ENCODE peak calls at places on chromosomes 3 and 15, in ten cellular contexts. One of them, this sample, is unnamed.

GRCh38 chr3:168803536-168803935 is 707.8 kb upstream of the GOLIM4 start:
- DNase-seq in vagina: no peak
- DNase-seq in HCT116: no peak
- DNase-seq in GM23338: no peak
- DNase-seq in breast epithelium: no peak
- DNase-seq in transverse colon: no peak
- DNase-seq in SK-N-SH: no peak
- DNase-seq in Panc1: no peak
- DNase-seq in spleen: no peak
- DNase-seq in sigmoid colon: no peak
- DNase-seq in this sample: no peak

GRCh38 chr3:79843180-79843579 is 75.4 kb upstream of the ROBO1 start:
- DNase-seq in breast epithelium: no peak
- DNase-seq in sigmoid colon: no peak
- DNase-seq in vagina: no peak
- DNase-seq in GM23338: no peak
- DNase-seq in Panc1: no peak
- DNase-seq in SK-N-SH: no peak
- DNase-seq in HCT116: no peak
- DNase-seq in transverse colon: no peak
- DNase-seq in spleen: no peak
- DNase-seq in this sample: no peak

GRCh38 chr15:69612112-69612511 is 159.5 kb downstream of the RPLP1 start:
- DNase-seq in SK-N-SH: no peak
- DNase-seq in sigmoid colon: no peak
- DNase-seq in vagina: no peak
- DNase-seq in breast epithelium: no peak
- DNase-seq in HCT116: no peak
- DNase-seq in Panc1: no peak
- DNase-seq in GM23338: no peak
- DNase-seq in transverse colon: no peak
- DNase-seq in spleen: no peak
- DNase-seq in this sample: peak; percentile 30

GRCh38 chr15:28113426-28114113 is 14.5 kb upstream of the OCA2 start:
- DNase-seq in vagina: no peak
- DNase-seq in Panc1: no peak
- DNase-seq in sigmoid colon: peak; percentile 59
- DNase-seq in HCT116: no peak
- DNase-seq in transverse colon: no peak
- DNase-seq in spleen: no peak
- DNase-seq in GM23338: no peak
- DNase-seq in SK-N-SH: no peak
- DNase-seq in breast epithelium: no peak
- DNase-seq in this sample: peak; percentile 24

GRCh38 chr3:50212502-50212901 is 7.4 kb downstream of the SLC38A3 start:
- DNase-seq in SK-N-SH: no peak
- DNase-seq in breast epithelium: no peak
- DNase-seq in transverse colon: no peak
- DNase-seq in Panc1: no peak
- DNase-seq in GM23338: peak; percentile 48
- DNase-seq in spleen: no peak
- DNase-seq in sigmoid colon: no peak
- DNase-seq in vagina: no peak
- DNase-seq in HCT116: no peak
- DNase-seq in this sample: no peak

GRCh38 chr15:63083046-63083445 is 38.6 kb upstream of the LACTB start:
- DNase-seq in sigmoid colon: peak; percentile 88
- DNase-seq in Panc1: no peak
- DNase-seq in spleen: no peak
- DNase-seq in GM23338: peak; percentile 29
- DNase-seq in transverse colon: peak; percentile 22
- DNase-seq in vagina: no peak
- DNase-seq in breast epithelium: no peak
- DNase-seq in SK-N-SH: no peak
- DNase-seq in HCT116: no peak
- DNase-seq in this sample: no peak

GRCh38 chr3:175895731-175896130 is 1036.6 kb downstream of the NAALADL2 start:
- DNase-seq in sigmoid colon: no peak
- DNase-seq in HCT116: no peak
- DNase-seq in spleen: no peak
- DNase-seq in Panc1: no peak
- DNase-seq in GM23338: no peak
- DNase-seq in breast epithelium: no peak
- DNase-seq in vagina: no peak
- DNase-seq in transverse colon: no peak
- DNase-seq in SK-N-SH: no peak
- DNase-seq in this sample: no peak

GRCh38 chr15:62164500-62165028 is 521 bp downstream of the C2CD4B start:
- DNase-seq in SK-N-SH: peak; percentile 75
- DNase-seq in breast epithelium: no peak
- DNase-seq in spleen: peak; percentile 76
- DNase-seq in Panc1: no peak
- DNase-seq in GM23338: peak; percentile 72
- DNase-seq in vagina: no peak
- DNase-seq in transverse colon: peak; percentile 15
- DNase-seq in sigmoid colon: no peak
- DNase-seq in HCT116: no peak
- DNase-seq in this sample: no peak

GRCh38 chr3:151750181-151750580 is 16.5 kb downstream of the AADACL2 start:
- DNase-seq in SK-N-SH: no peak
- DNase-seq in breast epithelium: no peak
- DNase-seq in spleen: no peak
- DNase-seq in Panc1: no peak
- DNase-seq in GM23338: no peak
- DNase-seq in sigmoid colon: no peak
- DNase-seq in HCT116: no peak
- DNase-seq in transverse colon: no peak
- DNase-seq in vagina: no peak
- DNase-seq in this sample: no peak

GRCh38 chr15:52162876-52163275 is 28.3 kb downstream of the GNB5 start:
- DNase-seq in HCT116: no peak
- DNase-seq in breast epithelium: no peak
- DNase-seq in spleen: no peak
- DNase-seq in sigmoid colon: no peak
- DNase-seq in transverse colon: no peak
- DNase-seq in GM23338: no peak
- DNase-seq in Panc1: no peak
- DNase-seq in SK-N-SH: no peak
- DNase-seq in vagina: no peak
- DNase-seq in this sample: no peak

GRCh38 chr3:138724433-138724832 is 110.3 kb downstream of the PIK3CB start:
- DNase-seq in Panc1: no peak
- DNase-seq in breast epithelium: no peak
- DNase-seq in SK-N-SH: no peak
- DNase-seq in transverse colon: no peak
- DNase-seq in sigmoid colon: no peak
- DNase-seq in GM23338: peak; percentile 11
- DNase-seq in HCT116: no peak
- DNase-seq in vagina: no peak
- DNase-seq in spleen: no peak
- DNase-seq in this sample: no peak

GRCh38 chr3:194140520-194141414 is 4.8 kb downstream of the HES1 start:
- DNase-seq in transverse colon: peak; percentile 49
- DNase-seq in breast epithelium: peak; percentile 64
- DNase-seq in Panc1: no peak
- DNase-seq in SK-N-SH: peak; percentile 81
- DNase-seq in vagina: no peak
- DNase-seq in spleen: peak; percentile 88
- DNase-seq in GM23338: peak; percentile 93
- DNase-seq in sigmoid colon: peak; percentile 85
- DNase-seq in HCT116: no peak
- DNase-seq in this sample: no peak

GRCh38 chr3:71153753-71154152 is 429.8 kb downstream of the FOXP1 start:
- DNase-seq in SK-N-SH: no peak
- DNase-seq in spleen: no peak
- DNase-seq in GM23338: no peak
- DNase-seq in vagina: no peak
- DNase-seq in breast epithelium: no peak
- DNase-seq in transverse colon: no peak
- DNase-seq in Panc1: no peak
- DNase-seq in HCT116: no peak
- DNase-seq in sigmoid colon: no peak
- DNase-seq in this sample: no peak
- TF ChIP-seq POLR2AphosphoS5 in SK-N-SH: no peak
- TF ChIP-seq POLR2AphosphoS5 in spleen: no peak
- TF ChIP-seq POLR2AphosphoS5 in GM23338: no peak
- TF ChIP-seq POLR2AphosphoS5 in vagina: no peak
- TF ChIP-seq POLR2AphosphoS5 in breast epithelium: no peak
- TF ChIP-seq POLR2AphosphoS5 in transverse colon: peak; percentile 47
- TF ChIP-seq POLR2AphosphoS5 in Panc1: no peak
- TF ChIP-seq POLR2AphosphoS5 in HCT116: no peak
- TF ChIP-seq POLR2AphosphoS5 in sigmoid colon: no peak
- TF ChIP-seq POLR2AphosphoS5 in this sample: no peak

GRCh38 chr3:177359601-177360357 is 162.5 kb upstream of the TBL1XR1 start:
- DNase-seq in spleen: peak; percentile 99
- DNase-seq in HCT116: peak; percentile 98
- DNase-seq in GM23338: peak; percentile 99
- DNase-seq in sigmoid colon: peak; percentile 98
- DNase-seq in Panc1: peak; percentile 89
- DNase-seq in vagina: no peak
- DNase-seq in breast epithelium: peak; percentile 96
- DNase-seq in transverse colon: peak; percentile 97
- DNase-seq in SK-N-SH: peak; percentile 92
- DNase-seq in this sample: peak; percentile 97

GRCh38 chr3:177358968-177359600 is 161.8 kb upstream of the TBL1XR1 start:
- DNase-seq in transverse colon: peak; percentile 82
- DNase-seq in breast epithelium: no peak
- DNase-seq in HCT116: peak; percentile 44
- DNase-seq in spleen: peak; percentile 90
- DNase-seq in vagina: no peak
- DNase-seq in SK-N-SH: peak; percentile 47
- DNase-seq in GM23338: peak; percentile 80
- DNase-seq in Panc1: peak; percentile 24
- DNase-seq in sigmoid colon: peak; percentile 75
- DNase-seq in this sample: peak; percentile 72

GRCh38 chr3:177358085-177358967 is 161.0 kb upstream of the TBL1XR1 start:
- DNase-seq in HCT116: peak; percentile 89
- DNase-seq in breast epithelium: peak; percentile 67
- DNase-seq in sigmoid colon: peak; percentile 83
- DNase-seq in spleen: peak; percentile 91
- DNase-seq in Panc1: peak; percentile 85
- DNase-seq in SK-N-SH: peak; percentile 54
- DNase-seq in GM23338: peak; percentile 60
- DNase-seq in vagina: no peak
- DNase-seq in transverse colon: peak; percentile 82
- DNase-seq in this sample: peak; percentile 81

GRCh38 chr3:177356113-177356512 is 158.8 kb upstream of the TBL1XR1 start:
- DNase-seq in HCT116: no peak
- DNase-seq in GM23338: no peak
- DNase-seq in breast epithelium: no peak
- DNase-seq in transverse colon: no peak
- DNase-seq in spleen: no peak
- DNase-seq in vagina: no peak
- DNase-seq in SK-N-SH: no peak
- DNase-seq in sigmoid colon: no peak
- DNase-seq in Panc1: no peak
- DNase-seq in this sample: no peak

GRCh38 chr3:177357352-177358084 is 160.2 kb upstream of the TBL1XR1 start:
- DNase-seq in Panc1: peak; percentile 45
- DNase-seq in transverse colon: peak; percentile 64
- DNase-seq in GM23338: peak; percentile 47
- DNase-seq in spleen: no peak
- DNase-seq in SK-N-SH: peak; percentile 38
- DNase-seq in breast epithelium: no peak
- DNase-seq in vagina: no peak
- DNase-seq in HCT116: peak; percentile 97
- DNase-seq in sigmoid colon: no peak
- DNase-seq in this sample: no peak
- H3K27ac ChIP-seq in Panc1: peak overlapping the region; percentile 99
- H3K27ac ChIP-seq in transverse colon: peak overlapping the region; percentile 91
- H3K27ac ChIP-seq in GM23338: no peak overlapping the region
- H3K27ac ChIP-seq in spleen: peak overlapping the region; percentile 77
- H3K27ac ChIP-seq in SK-N-SH: peak overlapping the region; percentile 85
- H3K27ac ChIP-seq in breast epithelium: peak overlapping the region; percentile 92
- H3K27ac ChIP-seq in vagina: peak overlapping the region; percentile 86
- H3K27ac ChIP-seq in HCT116: peak overlapping the region; percentile 97
- H3K27ac ChIP-seq in sigmoid colon: peak overlapping the region; percentile 85
- H3K27ac ChIP-seq in this sample: peak overlapping the region; percentile 91

DNA sequence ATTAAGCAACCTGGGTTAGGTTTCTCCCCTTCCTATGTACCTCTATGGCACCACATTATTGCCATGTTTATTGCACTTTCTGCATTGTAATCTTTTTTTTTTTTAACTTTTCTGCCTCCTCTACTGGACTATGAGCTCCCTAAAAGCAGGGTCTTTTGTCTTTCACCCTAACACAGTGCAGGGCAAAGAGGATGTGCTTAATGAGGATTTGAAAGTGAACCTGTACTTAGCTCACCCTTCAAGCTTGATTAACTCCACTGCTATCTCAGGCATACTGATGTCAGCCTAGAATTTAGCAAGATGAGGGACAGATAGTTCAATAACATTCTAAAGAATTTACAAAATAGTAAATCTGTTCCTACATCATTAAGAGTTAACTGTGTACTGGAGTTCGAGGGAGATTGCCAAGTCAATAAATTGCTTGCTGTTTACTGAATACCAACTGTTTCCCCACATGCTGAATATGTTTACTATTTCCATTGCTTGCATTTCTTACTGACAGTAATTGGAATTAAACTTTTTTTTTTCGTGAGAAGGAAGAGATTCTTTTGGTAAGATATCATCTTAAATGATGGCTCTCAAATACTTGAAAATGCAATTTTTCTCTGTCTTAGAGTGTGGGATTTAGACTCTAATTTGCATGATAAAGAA is 15.7 kb upstream of the PPARG start:
- DNase-seq in spleen: no peak
- DNase-seq in HCT116: no peak
- DNase-seq in breast epithelium: no peak
- DNase-seq in transverse colon: no peak
- DNase-seq in Panc1: no peak
- DNase-seq in vagina: no peak
- DNase-seq in GM23338: no peak
- DNase-seq in SK-N-SH: no peak
- DNase-seq in sigmoid colon: no peak
- DNase-seq in this sample: no peak
- H3K4me3 ChIP-seq in spleen: no peak overlapping the region
- H3K4me3 ChIP-seq in HCT116: no peak overlapping the region
- H3K4me3 ChIP-seq in breast epithelium: no peak overlapping the region
- H3K4me3 ChIP-seq in transverse colon: no peak overlapping the region
- H3K4me3 ChIP-seq in Panc1: no peak overlapping the region
- H3K4me3 ChIP-seq in vagina: no peak overlapping the region
- H3K4me3 ChIP-seq in GM23338: no peak overlapping the region
- H3K4me3 ChIP-seq in SK-N-SH: no peak overlapping the region
- H3K4me3 ChIP-seq in sigmoid colon: no peak overlapping the region
- H3K4me3 ChIP-seq in this sample: no peak overlapping the region

DNA sequence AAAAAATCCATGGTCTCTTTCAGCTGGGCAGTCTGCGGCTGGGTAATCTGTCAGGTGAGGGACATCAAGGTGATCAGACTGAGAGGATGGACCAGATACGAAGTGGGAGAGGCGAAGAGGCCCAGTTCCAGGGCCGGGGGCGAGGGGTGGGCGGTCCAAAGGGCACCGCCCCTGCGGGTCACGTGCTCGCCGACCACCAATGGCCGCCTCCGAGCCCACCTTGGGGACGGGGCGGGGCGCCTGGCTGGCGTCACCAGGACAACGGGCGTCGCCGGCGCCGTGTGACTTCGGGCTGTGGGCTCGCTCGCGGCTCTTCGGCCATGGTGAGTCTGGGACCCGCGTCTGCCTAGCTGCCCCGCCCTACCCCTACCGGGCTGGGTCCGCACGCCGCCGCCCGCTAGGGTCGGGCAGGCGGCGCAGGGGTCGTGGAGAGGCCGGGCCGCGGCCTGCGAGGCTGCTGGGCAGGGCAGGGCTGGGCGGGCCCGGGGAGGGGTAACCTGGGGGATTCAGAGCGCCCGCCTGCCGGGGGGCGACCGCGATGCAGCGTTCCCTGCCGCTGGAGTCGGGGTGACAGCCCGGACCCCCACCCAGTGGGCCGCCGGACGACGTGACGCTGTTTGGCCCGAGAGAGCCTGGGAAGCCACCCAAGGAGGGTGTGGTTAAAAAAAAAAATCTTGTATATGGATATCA is at the start of gene FBXL2:
- DNase-seq in transverse colon: peak; percentile 24
- DNase-seq in breast epithelium: peak; percentile 70
- DNase-seq in sigmoid colon: peak; percentile 72
- DNase-seq in Panc1: no peak
- DNase-seq in HCT116: peak; percentile 57
- DNase-seq in vagina: no peak
- DNase-seq in GM23338: peak; percentile 96
- DNase-seq in SK-N-SH: peak; percentile 98
- DNase-seq in spleen: peak; percentile 76
- DNase-seq in this sample: no peak
- TF ChIP-seq POLR2AphosphoS5 in transverse colon: no peak
- TF ChIP-seq POLR2AphosphoS5 in breast epithelium: no peak
- TF ChIP-seq POLR2AphosphoS5 in sigmoid colon: peak; percentile 67
- TF ChIP-seq POLR2AphosphoS5 in Panc1: no peak
- TF ChIP-seq POLR2AphosphoS5 in HCT116: peak; percentile 91
- TF ChIP-seq POLR2AphosphoS5 in vagina: peak; percentile 25
- TF ChIP-seq POLR2AphosphoS5 in GM23338: peak; percentile 59
- TF ChIP-seq POLR2AphosphoS5 in SK-N-SH: peak; percentile 27
- TF ChIP-seq POLR2AphosphoS5 in spleen: peak; percentile 27
- TF ChIP-seq POLR2AphosphoS5 in this sample: no peak

This sample was measured in suprapubic skin.